ENCODE peak calls at places on chromosomes 4 and X, in six cellular contexts. E is A549, B is tibial nerve, R is transverse colon, K is HCT116, F is esophagus squamous epithelium. N is an unnamed sample.

GRCh38 chrX:151175283-151176062 is 911 bp upstream of the GPR50 start:
- DNase-seq in E (no peak), B (no peak), R (no peak), K (no peak), F (no peak), N (no peak)

GRCh38 chr4:6963139-6963611 is 53.5 kb downstream of the TBC1D14 start:
- DNase-seq in E (no peak), B (no peak), R (no peak), K (no peak), F (no peak), N (no peak)

GRCh38 chr4:15688056-15688455 is 6.4 kb downstream of the FAM200B start:
- DNase-seq in E (no peak), B (no peak), R (no peak), K (no peak), F (no peak), N (no peak)

GRCh38 chr4:186481998-186482790 is 73.2 kb downstream of the MTNR1A start:
- DNase-seq in E (no peak), B (no peak), R (no peak), K (no peak), F (no peak), N (no peak)

GRCh38 chr4:129821073-129821472 is 725.1 kb downstream of the C4orf33 start:
- DNase-seq in E (no peak), B (no peak), R (no peak), K (no peak), F (no peak), N (no peak)

GRCh38 chrX:136694491-136695087 is 46.6 kb downstream of the CD40LG start:
- DNase-seq in E (peak; percentile 51), B (no peak), R (no peak), K (peak; percentile 8), F (no peak), N (no peak)

GRCh38 chr4:180949825-180950224 is 1293.4 kb upstream of the TENM3 start:
- DNase-seq in E (no peak), B (no peak), R (no peak), K (no peak), F (no peak), N (no peak)

GRCh38 chrX:56550667-56551066 is 12.8 kb upstream of the UBQLN2 start:
- DNase-seq in E (no peak), B (no peak), R (no peak), K (no peak), F (no peak), N (no peak)

GRCh38 chrX:103417933-103418332 is 41.6 kb downstream of the BEX3 start:
- DNase-seq in E (no peak), B (no peak), R (no peak), K (no peak), F (no peak), N (no peak)

GRCh38 chr4:41880840-41881831 is 54.1 kb upstream of the TMEM33 start:
- DNase-seq in E (no peak), B (no peak), R (no peak), K (no peak), F (no peak), N (no peak)

GRCh38 chrX:115563633-115564182 is 2.7 kb downstream of the PLS3 start:
- DNase-seq in E (peak; percentile 25), B (no peak), R (no peak), K (no peak), F (no peak), N (no peak)

GRCh38 chr4:113788888-113789287 is 27.4 kb upstream of the CAMK2D start:
- DNase-seq in E (no peak), B (no peak), R (no peak), K (no peak), F (no peak), N (no peak)

GRCh38 chr4:158823461-158823873 is 54.6 kb downstream of the FNIP2 start:
- DNase-seq in E (no peak), B (no peak), R (no peak), K (no peak), F (no peak), N (no peak)

GRCh38 chr4:8043596-8043995 is 103.9 kb upstream of the AFAP1 start:
- DNase-seq in E (no peak), B (no peak), R (no peak), K (no peak), F (no peak), N (no peak)

GRCh38 chrX:124736553-124737240 is 390.3 kb downstream of the SH2D1A start:
- DNase-seq in E (no peak), B (no peak), R (no peak), K (no peak), F (no peak), N (no peak)

GRCh38 chr4:70571772-70572171 is 20.3 kb upstream of the AMBN start:
- DNase-seq in E (no peak), B (no peak), R (no peak), K (no peak), F (no peak), N (no peak)

GRCh38 chr4:136651278-136651667 is 881.0 kb downstream of the PCDH18 start:
- DNase-seq in E (no peak), B (no peak), R (no peak), K (no peak), F (no peak), N (no peak)

GRCh38 chrX:19152762-19153161 is 30.5 kb upstream of the ADGRG2 start:
- DNase-seq in E (no peak), B (no peak), R (no peak), K (no peak), F (no peak), N (peak; percentile 9)

GRCh38 chr4:2797545-2798305 is 4.8 kb downstream of the SH3BP2 start:
- DNase-seq in E (no peak), B (peak; percentile 11), R (no peak), K (no peak), F (no peak), N (no peak)

GRCh38 chrX:41720125-41720780 is 3.7 kb upstream of the GPR82 start:
- DNase-seq in E (no peak), B (no peak), R (peak; percentile 22), K (no peak), F (no peak), N (no peak)

GRCh38 chrX:72020788-72021187 is 110.1 kb downstream of the NHSL2 start:
- DNase-seq in E (no peak), B (no peak), R (no peak), K (no peak), F (no peak), N (no peak)

GRCh38 chrX:72020204-72020603 is 109.6 kb downstream of the NHSL2 start:
- DNase-seq in E (no peak), B (no peak), R (no peak), K (no peak), F (no peak), N (no peak)

GRCh38 chrX:72019487-72019886 is 108.8 kb downstream of the NHSL2 start:
- DNase-seq in E (no peak), B (no peak), R (no peak), K (no peak), F (no peak), N (no peak)

GRCh38 chrX:72016881-72017783 is 106.5 kb downstream of the NHSL2 start:
- DNase-seq in E (no peak), B (no peak), R (no peak), K (no peak), F (no peak), N (no peak)

GRCh38 chrX:72018277-72019112 is 107.8 kb downstream of the NHSL2 start:
- DNase-seq in E (peak; percentile 84), B (peak; percentile 64), R (peak; percentile 84), K (peak; percentile 55), F (peak; percentile 8), N (peak; percentile 85)
- TF ChIP-seq POLR2A in E (no peak), B (no peak), R (no peak), K (no peak), F (no peak), N (no peak)

GRCh38 chr4:184802203-184803015 is 23.4 kb downstream of the ACSL1 start:
- DNase-seq in E (no peak), B (no peak), R (no peak), K (no peak), F (no peak), N (no peak)

GRCh38 chr4:184803884-184804283 is 21.9 kb downstream of the ACSL1 start:
- DNase-seq in E (no peak), B (no peak), R (no peak), K (no peak), F (no peak), N (no peak)

GRCh38 chr4:184801781-184802180 is 24.0 kb downstream of the ACSL1 start:
- DNase-seq in E (no peak), B (no peak), R (no peak), K (no peak), F (no peak), N (peak; percentile 43)

GRCh38 chr4:184804621-184805020 is 21.1 kb downstream of the ACSL1 start:
- DNase-seq in E (no peak), B (no peak), R (no peak), K (no peak), F (no peak), N (no peak)

DNA sequence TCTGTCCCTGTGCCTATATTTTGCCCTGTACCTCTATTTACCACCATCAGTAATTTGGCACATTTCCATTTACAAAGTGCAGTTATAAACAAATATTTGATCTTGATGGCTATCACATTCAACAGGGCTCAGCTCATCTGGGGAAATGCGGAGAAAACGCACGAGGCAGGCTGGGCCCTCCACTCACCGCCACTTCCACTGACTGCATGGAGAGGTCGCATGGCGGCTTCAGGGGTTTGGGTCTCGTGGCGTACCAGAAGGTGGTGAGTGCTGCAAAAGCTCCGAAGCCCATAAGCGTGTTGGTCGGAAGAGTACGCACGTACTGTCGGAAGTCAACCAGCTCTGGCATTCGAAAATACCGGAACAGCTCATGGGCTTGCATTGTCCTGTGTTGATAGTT is 22.6 kb downstream of the ACSL1 start:
- DNase-seq in E (no peak), B (no peak), R (no peak), K (no peak), F (no peak), N (no peak)
- TF ChIP-seq POLR2A in E (no peak), B (no peak), R (no peak), K (no peak), F (no peak), N (no peak)

GRCh38 chr4:72567821-72568620 is 1.0 kb downstream of the ADAMTS3 start:
- DNase-seq in E (peak; percentile 44), B (peak; percentile 21), R (peak; percentile 32), K (no peak), F (no peak), N (peak; percentile 40)
- TF ChIP-seq POLR2A in E (no peak), B (no peak), R (no peak), K (no peak), F (no peak), N (no peak)

DNA sequence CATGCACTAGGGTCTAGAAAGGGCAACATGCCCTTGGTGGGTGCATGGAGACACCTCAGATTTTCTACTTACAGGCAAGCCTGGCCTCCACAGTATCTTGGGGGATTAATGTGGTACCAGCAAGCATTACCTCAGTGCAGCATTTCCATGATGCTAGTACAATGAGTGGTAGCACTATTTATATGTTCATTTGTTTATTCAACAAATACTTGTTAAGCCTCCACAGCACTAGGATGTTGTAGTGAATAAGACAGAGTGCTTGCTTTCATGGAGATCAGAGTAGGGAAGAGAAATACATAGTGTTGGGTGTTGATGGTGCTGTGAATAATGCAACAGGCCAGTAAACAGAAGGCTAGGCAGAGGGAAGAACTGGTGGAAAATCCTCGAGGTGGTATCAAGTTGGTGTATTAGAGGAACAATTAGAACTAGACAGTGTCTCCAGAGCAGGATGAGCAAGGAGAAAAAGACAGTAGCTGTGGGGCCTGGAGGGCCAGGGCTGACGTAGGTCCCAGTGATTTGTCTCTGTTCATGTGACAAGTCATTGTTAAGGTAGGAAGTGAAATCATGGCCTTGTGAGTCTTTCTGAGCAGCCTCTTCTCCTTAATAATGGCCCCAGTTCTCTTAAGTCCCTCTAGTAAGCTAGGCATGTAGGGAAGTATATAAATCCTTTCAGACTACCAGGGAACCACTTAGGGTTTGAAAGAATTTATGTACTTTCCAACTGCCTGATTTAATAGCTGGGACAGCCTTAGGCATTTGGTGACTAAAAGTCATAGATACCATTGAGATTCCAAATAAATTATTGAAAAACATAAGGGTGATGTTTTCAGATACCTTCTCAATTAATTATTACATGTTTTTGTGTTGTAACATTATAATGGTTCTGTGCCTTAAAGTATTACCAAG is 133.2 kb downstream of the KLHL8 start:
- DNase-seq in E (no peak), B (no peak), R (no peak), K (no peak), F (no peak), N (no peak)
- TF ChIP-seq POLR2A in E (no peak), B (no peak), R (no peak), K (no peak), F (no peak), N (no peak)